ENCODE peak calls at places on chromosomes 12 and 14, in ten cellular contexts. L is IMR-90, P is PC-3, S is fibroblast of lung, R is mammary epithelial cell, N is astrocyte, E is MM.1S, O is H1, Y is neural progenitor cell, A is GM23248. I is an unnamed sample.

GRCh38 chr12:111984820-111985219 is 28.1 kb downstream of the TMEM116 start:
- DNase-seq in P (no peak), R (no peak), L (no peak), N (no peak), Y (no peak), A (no peak), E (no peak), O (no peak), S (no peak), I (no peak)

GRCh38 chr14:52380294-52380693 is 66.2 kb downstream of the PTGER2 start:
- DNase-seq in N (peak), P (peak), R (peak), O (no peak), A (peak), L (peak), S (peak), Y (no peak), E (no peak), I (no peak)

GRCh38 chr14:95668235-95668772 is 17.9 kb upstream of the TCL1B start:
- DNase-seq in S (no peak), A (no peak), L (no peak), O (no peak), E (no peak), N (no peak), R (no peak), P (no peak), Y (no peak), I (no peak)

GRCh38 chr12:105820407-105821140 is 318.2 kb downstream of the NUAK1 start:
- DNase-seq in L (peak), E (no peak), O (no peak), S (peak), R (peak), P (no peak), A (peak), Y (peak), N (peak), I (no peak)

GRCh38 chr14:99156026-99156425 is 116.0 kb downstream of the BCL11B start:
- DNase-seq in O (peak), E (no peak), Y (no peak), A (no peak), L (no peak), S (no peak), R (no peak), N (no peak), P (no peak), I (no peak)

GRCh38 chr12:109827566-109828550 is 5.3 kb downstream of the TRPV4 start:
- DNase-seq in L (no peak), P (no peak), S (no peak), R (no peak), E (no peak), A (no peak), N (no peak), O (no peak), Y (no peak), I (no peak)

GRCh38 chr14:96167224-96168148 is 37.2 kb upstream of the BDKRB2 start:
- DNase-seq in P (peak), N (peak), E (no peak), A (peak), S (peak), O (no peak), R (peak), L (peak), Y (no peak), I (no peak)

GRCh38 chr14:78933948-78934524 is 763.9 kb downstream of the NRXN3 start:
- DNase-seq in R (peak), E (no peak), O (no peak), S (peak), P (peak), A (peak), L (peak), Y (peak), N (peak), I (peak)

GRCh38 chr14:71472281-71472960 is 459.8 kb upstream of the RGS6 start:
- DNase-seq in A (peak), L (peak), S (peak), Y (no peak), P (no peak), O (no peak), E (no peak), N (peak), R (no peak), I (no peak)

GRCh38 chr12:59320112-59320511 is 275.7 kb upstream of the SLC16A7 start:
- DNase-seq in N (no peak), S (no peak), O (no peak), Y (no peak), A (no peak), R (no peak), L (no peak), P (no peak), E (no peak), I (no peak)

GRCh38 chr12:3554547-3555115 is 63.6 kb downstream of the PRMT8 start:
- DNase-seq in N (no peak), P (no peak), O (no peak), R (no peak), E (no peak), Y (no peak), A (no peak), S (no peak), L (no peak), I (no peak)

GRCh38 chr14:36580856-36581831 is 1.3 kb downstream of the NKX2-8 start:
- DNase-seq in P (peak), L (peak), A (peak), R (peak), N (peak), E (no peak), O (peak), Y (peak), S (peak), I (no peak)

GRCh38 chr14:49553892-49554291 is 32.3 kb downstream of the RPS29 start:
- DNase-seq in E (no peak), Y (no peak), P (no peak), L (no peak), R (no peak), N (no peak), S (no peak), A (no peak), O (no peak), I (no peak)

GRCh38 chr12:109173443-109174240 is 57.3 kb downstream of the ACACB start:
- DNase-seq in A (no peak), L (no peak), E (no peak), R (no peak), N (no peak), O (no peak), Y (no peak), P (no peak), S (no peak), I (no peak)

GRCh38 chr12:102026728-102027127 is 35.1 kb downstream of the WASHC3 start:
- DNase-seq in L (no peak), Y (peak), E (no peak), S (no peak), R (no peak), O (no peak), A (no peak), P (no peak), N (no peak), I (no peak)

GRCh38 chr12:56699020-56699661 is 11.1 kb upstream of the PTGES3 start:
- DNase-seq in L (no peak), N (no peak), S (no peak), A (no peak), O (no peak), P (no peak), R (no peak), E (peak), Y (no peak), I (peak)

GRCh38 chr14:93716002-93716401 is 72.3 kb downstream of the PRIMA1 start:
- DNase-seq in O (no peak), N (no peak), Y (no peak), P (no peak), E (no peak), R (no peak), A (no peak), S (no peak), L (no peak), I (no peak)

GRCh38 chr12:108129017-108129812 is at the start of gene WSCD2:
- DNase-seq in N (no peak), A (peak), P (peak), E (peak), Y (peak), S (peak), L (no peak), R (peak), O (peak), I (no peak)

DNA sequence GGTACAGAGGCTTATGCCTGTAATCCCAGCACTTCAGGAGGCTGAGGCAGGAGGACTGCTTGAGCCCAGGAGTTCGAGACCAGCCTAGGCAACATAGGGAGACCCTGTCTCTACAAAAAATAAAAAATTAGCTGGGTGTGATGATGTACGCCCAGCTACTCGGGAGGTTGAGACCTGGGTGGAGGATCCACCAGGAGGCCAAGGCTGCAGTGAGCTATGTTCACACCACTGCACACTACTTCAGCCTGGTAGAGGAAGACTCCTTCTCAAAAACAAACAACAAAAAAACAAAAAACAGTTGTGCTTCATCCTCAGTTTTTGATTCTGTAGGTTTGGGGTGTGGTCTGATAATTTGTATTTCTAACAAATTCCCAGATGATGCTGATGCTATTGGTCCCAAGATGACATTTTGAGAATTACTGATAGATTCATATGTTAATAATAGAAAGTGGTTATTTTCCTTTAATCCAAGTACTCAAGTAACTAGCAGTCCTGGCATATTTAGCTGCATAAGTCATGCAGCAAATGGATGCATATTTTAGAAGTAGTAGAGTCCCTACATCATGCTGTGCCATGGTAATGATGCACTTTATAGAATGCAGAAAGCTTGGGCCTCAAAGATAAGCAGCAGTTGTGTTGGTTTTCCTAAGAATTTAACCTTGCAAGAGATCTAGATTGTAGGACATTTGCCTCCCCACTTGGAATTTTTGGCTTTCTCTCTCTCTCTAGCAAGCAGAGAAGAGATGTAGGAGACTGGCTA is 76.1 kb upstream of the PAWR start:
- DNase-seq in O (no peak), L (peak), P (no peak), A (peak), S (peak), Y (no peak), E (no peak), N (peak), R (no peak), I (no peak)
- H2AFZ ChIP-seq in O (no peak), L (no peak), P (no peak), A (no peak), S (no peak), Y (no peak), E (no peak), N (no peak), R (no peak), I (no peak)

GRCh38 chr12:52247622-52248540 is 14.8 kb downstream of the KRT7 start:
- DNase-seq in Y (no peak), S (no peak), E (no peak), L (no peak), R (no peak), A (no peak), O (no peak), N (no peak), P (peak), I (no peak)
- H3K4me2 ChIP-seq in Y (no peak), S (no peak), E (no peak), L (no peak), R (no peak), A (no peak), O (peak), N (peak), P (peak), I (no peak)

DNA sequence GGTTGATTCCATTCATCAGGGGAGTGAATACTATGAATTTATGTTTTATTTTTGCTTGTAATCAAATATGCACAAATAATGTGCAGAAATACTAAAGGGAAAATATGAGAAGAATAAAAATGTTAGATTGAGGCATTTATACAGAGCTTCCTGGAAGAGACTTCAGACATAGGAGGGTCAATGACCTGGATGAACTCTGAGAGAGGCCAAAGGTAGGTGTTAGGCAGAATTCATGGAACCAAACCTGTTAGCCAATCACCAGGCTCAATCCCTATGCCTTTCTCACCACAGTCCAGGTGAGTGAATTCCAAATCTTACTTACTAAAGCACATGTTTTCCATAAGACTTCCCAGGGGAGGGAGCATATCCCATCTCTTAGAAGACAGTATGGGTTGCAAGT is 130.4 kb upstream of the NTF3 start:
- DNase-seq in A (no peak), Y (no peak), O (no peak), E (no peak), P (no peak), R (no peak), L (no peak), S (no peak), N (no peak), I (no peak)
- H2AFZ ChIP-seq in A (no peak), Y (no peak), O (no peak), E (no peak), P (no peak), R (no peak), L (no peak), S (no peak), N (no peak), I (no peak)

GRCh38 chr12:25986169-25986568 is 27.7 kb downstream of the RASSF8 start:
- DNase-seq in A (no peak), L (no peak), R (no peak), Y (no peak), P (no peak), N (no peak), S (no peak), E (no peak), O (no peak), I (no peak)

GRCh38 chr12:25992026-25992782 is 33.7 kb downstream of the RASSF8 start:
- DNase-seq in N (peak), R (peak), L (no peak), O (no peak), P (peak), S (peak), A (no peak), Y (no peak), E (no peak), I (no peak)

GRCh38 chr12:25994252-25994651 is 35.8 kb downstream of the RASSF8 start:
- DNase-seq in O (no peak), S (peak), R (peak), P (peak), Y (no peak), N (peak), A (peak), L (peak), E (no peak), I (no peak)

GRCh38 chr12:25988505-25988904 is 30.0 kb downstream of the RASSF8 start:
- DNase-seq in A (no peak), R (no peak), S (no peak), E (no peak), N (no peak), L (no peak), O (no peak), P (no peak), Y (no peak), I (no peak)

DNA sequence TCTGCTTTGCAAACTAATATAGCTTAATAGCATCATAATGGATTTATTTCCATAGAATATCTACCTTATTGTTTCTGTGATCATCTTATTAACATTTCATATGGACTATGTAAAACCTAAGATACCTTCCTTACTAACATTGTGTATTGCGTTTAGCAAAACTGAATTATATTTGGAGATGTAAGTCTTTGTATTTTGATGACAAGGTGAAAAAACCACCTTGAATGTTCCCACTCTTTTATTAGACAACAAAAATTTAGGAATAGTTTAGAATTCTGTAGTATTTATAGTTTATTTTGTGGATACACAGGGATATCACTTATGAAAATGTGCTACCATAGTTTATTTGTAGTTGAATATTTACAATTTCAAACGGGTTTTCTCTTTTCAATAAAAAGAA is 32.0 kb downstream of the RASSF8 start:
- DNase-seq in R (no peak), N (no peak), P (no peak), A (no peak), Y (no peak), L (no peak), S (no peak), O (no peak), E (no peak), I (no peak)
- H3K4me2 ChIP-seq in R (no peak), N (no peak), P (no peak), A (peak), Y (no peak), L (no peak), S (no peak), O (no peak), E (no peak), I (no peak)